ENCODE peak calls at places on chromosomes 1 and 21, in seven cellular contexts. One of them, this sample, is unnamed.

GRCh38 chr21:38181101-38181500 is 75.7 kb upstream of the KCNJ15 start:
- DNase-seq in NCI-H774: no peak
- DNase-seq in naive B cell: no peak
- DNase-seq in AG04450: no peak
- DNase-seq in stimulated activated CD8-positive, alpha-beta memory T cell treated with anti-CD3 and anti-CD28 coated beads, Interleukin-15, amount 100 ng/mL, for 4 hours: no peak
- DNase-seq in EL: peak; percentile 57
- DNase-seq in activated CD8-positive, alpha-beta T cell treated with anti-CD3 and anti-CD28 coated beads, Interleukin-2, amount 10 ng/mL, durations not matched to agents 7 days and 5 days: no peak
- DNase-seq in this sample: no peak

GRCh38 chr1:25477448-25478034 is 46.8 kb downstream of the MACO1 start:
- DNase-seq in NCI-H774: no peak
- DNase-seq in naive B cell: no peak
- DNase-seq in AG04450: no peak
- DNase-seq in stimulated activated CD8-positive, alpha-beta memory T cell treated with anti-CD3 and anti-CD28 coated beads, Interleukin-15, amount 100 ng/mL, for 4 hours: no peak
- DNase-seq in EL: no peak
- DNase-seq in activated CD8-positive, alpha-beta T cell treated with anti-CD3 and anti-CD28 coated beads, Interleukin-2, amount 10 ng/mL, durations not matched to agents 7 days and 5 days: no peak
- DNase-seq in this sample: no peak

GRCh38 chr1:178931843-178932551 is 61.1 kb upstream of the ANGPTL1 start:
- DNase-seq in NCI-H774: no peak
- DNase-seq in naive B cell: no peak
- DNase-seq in AG04450: no peak
- DNase-seq in stimulated activated CD8-positive, alpha-beta memory T cell treated with anti-CD3 and anti-CD28 coated beads, Interleukin-15, amount 100 ng/mL, for 4 hours: no peak
- DNase-seq in EL: no peak
- DNase-seq in activated CD8-positive, alpha-beta T cell treated with anti-CD3 and anti-CD28 coated beads, Interleukin-2, amount 10 ng/mL, durations not matched to agents 7 days and 5 days: no peak
- DNase-seq in this sample: no peak

GRCh38 chr1:13556224-13556764 is 27.3 kb upstream of the PDPN start:
- DNase-seq in NCI-H774: no peak
- DNase-seq in naive B cell: no peak
- DNase-seq in AG04450: no peak
- DNase-seq in stimulated activated CD8-positive, alpha-beta memory T cell treated with anti-CD3 and anti-CD28 coated beads, Interleukin-15, amount 100 ng/mL, for 4 hours: no peak
- DNase-seq in EL: no peak
- DNase-seq in activated CD8-positive, alpha-beta T cell treated with anti-CD3 and anti-CD28 coated beads, Interleukin-2, amount 10 ng/mL, durations not matched to agents 7 days and 5 days: no peak
- DNase-seq in this sample: no peak

GRCh38 chr1:178490967-178491366 is 5.8 kb downstream of the CLEC20A start:
- DNase-seq in NCI-H774: no peak
- DNase-seq in naive B cell: no peak
- DNase-seq in AG04450: no peak
- DNase-seq in stimulated activated CD8-positive, alpha-beta memory T cell treated with anti-CD3 and anti-CD28 coated beads, Interleukin-15, amount 100 ng/mL, for 4 hours: no peak
- DNase-seq in EL: no peak
- DNase-seq in activated CD8-positive, alpha-beta T cell treated with anti-CD3 and anti-CD28 coated beads, Interleukin-2, amount 10 ng/mL, durations not matched to agents 7 days and 5 days: no peak
- DNase-seq in this sample: no peak

GRCh38 chr1:160801836-160802580 is 6.0 kb downstream of the LY9 start:
- DNase-seq in NCI-H774: no peak
- DNase-seq in naive B cell: no peak
- DNase-seq in AG04450: no peak
- DNase-seq in stimulated activated CD8-positive, alpha-beta memory T cell treated with anti-CD3 and anti-CD28 coated beads, Interleukin-15, amount 100 ng/mL, for 4 hours: no peak
- DNase-seq in EL: no peak
- DNase-seq in activated CD8-positive, alpha-beta T cell treated with anti-CD3 and anti-CD28 coated beads, Interleukin-2, amount 10 ng/mL, durations not matched to agents 7 days and 5 days: no peak
- DNase-seq in this sample: no peak

GRCh38 chr1:99558539-99558938 is 87.4 kb upstream of the PALMD start:
- DNase-seq in NCI-H774: no peak
- DNase-seq in naive B cell: no peak
- DNase-seq in AG04450: no peak
- DNase-seq in stimulated activated CD8-positive, alpha-beta memory T cell treated with anti-CD3 and anti-CD28 coated beads, Interleukin-15, amount 100 ng/mL, for 4 hours: no peak
- DNase-seq in EL: peak; percentile 62
- DNase-seq in activated CD8-positive, alpha-beta T cell treated with anti-CD3 and anti-CD28 coated beads, Interleukin-2, amount 10 ng/mL, durations not matched to agents 7 days and 5 days: no peak
- DNase-seq in this sample: no peak

GRCh38 chr1:235939488-235939775 is 72.7 kb upstream of the LYST start:
- DNase-seq in NCI-H774: no peak
- DNase-seq in naive B cell: no peak
- DNase-seq in AG04450: peak; percentile 41
- DNase-seq in stimulated activated CD8-positive, alpha-beta memory T cell treated with anti-CD3 and anti-CD28 coated beads, Interleukin-15, amount 100 ng/mL, for 4 hours: no peak
- DNase-seq in EL: peak; percentile 53
- DNase-seq in activated CD8-positive, alpha-beta T cell treated with anti-CD3 and anti-CD28 coated beads, Interleukin-2, amount 10 ng/mL, durations not matched to agents 7 days and 5 days: no peak
- DNase-seq in this sample: no peak

GRCh38 chr1:159197767-159198557 is 6.7 kb upstream of the ACKR1 start:
- DNase-seq in NCI-H774: peak; percentile 41
- DNase-seq in naive B cell: peak; percentile 28
- DNase-seq in AG04450: peak; percentile 26
- DNase-seq in stimulated activated CD8-positive, alpha-beta memory T cell treated with anti-CD3 and anti-CD28 coated beads, Interleukin-15, amount 100 ng/mL, for 4 hours: peak; percentile 14
- DNase-seq in EL: peak; percentile 74
- DNase-seq in activated CD8-positive, alpha-beta T cell treated with anti-CD3 and anti-CD28 coated beads, Interleukin-2, amount 10 ng/mL, durations not matched to agents 7 days and 5 days: peak; percentile 63
- DNase-seq in this sample: peak; percentile 59

GRCh38 chr1:54125671-54126070 is 27.1 kb downstream of the CDCP2 start:
- DNase-seq in NCI-H774: no peak
- DNase-seq in naive B cell: no peak
- DNase-seq in AG04450: no peak
- DNase-seq in stimulated activated CD8-positive, alpha-beta memory T cell treated with anti-CD3 and anti-CD28 coated beads, Interleukin-15, amount 100 ng/mL, for 4 hours: no peak
- DNase-seq in EL: peak; percentile 14
- DNase-seq in activated CD8-positive, alpha-beta T cell treated with anti-CD3 and anti-CD28 coated beads, Interleukin-2, amount 10 ng/mL, durations not matched to agents 7 days and 5 days: no peak
- DNase-seq in this sample: no peak